ENCODE peak calls at places on chromosome 17, in ten cellular contexts. H is mesendoderm, D is A673, U is K562, X is transverse colon, T is mammary epithelial cell, Y is PC-3, V is adrenal gland, K is lung, M is body of pancreas. P is an unnamed sample.

GRCh38 chr17:12985431-12986285 is 32.2 kb downstream of the ELAC2 start:
- DNase-seq in M (no peak), U (no peak), T (no peak), V (no peak), X (no peak), H (no peak), D (peak; percentile 10), K (no peak), Y (no peak), P (peak; percentile 14)

GRCh38 chr17:56808503-56808902 is 25.2 kb downstream of the C17orf67 start:
- DNase-seq in M (no peak), V (no peak), K (no peak), H (no peak), Y (no peak), X (no peak), U (no peak), D (no peak), T (peak; percentile 92), P (no peak)

GRCh38 chr17:43524945-43525575 is 21.1 kb downstream of the ETV4 start:
- DNase-seq in Y (no peak), M (no peak), X (no peak), H (no peak), D (no peak), U (no peak), V (no peak), T (no peak), K (no peak), P (no peak)

GRCh38 chr17:39231587-39232551 is 6.1 kb upstream of the STAC2 start:
- DNase-seq in U (peak; percentile 81), M (peak; percentile 56), K (no peak), V (peak; percentile 53), T (no peak), Y (peak; percentile 15), H (peak; percentile 70), X (peak; percentile 50), D (peak; percentile 81), P (peak; percentile 62)

GRCh38 chr17:51353296-51353695 is 93.0 kb downstream of the UTP18 start:
- DNase-seq in V (no peak), D (no peak), K (no peak), T (peak; percentile 44), M (no peak), U (no peak), X (no peak), H (no peak), Y (no peak), P (no peak)

GRCh38 chr17:50712641-50713296 is 5.1 kb upstream of the ANKRD40 start:
- DNase-seq in V (no peak), K (no peak), U (no peak), Y (no peak), T (no peak), X (no peak), H (no peak), M (no peak), D (no peak), P (no peak)

GRCh38 chr17:74201250-74201649 is 2.2 kb upstream of the RPL38 start:
- DNase-seq in K (no peak), U (no peak), H (no peak), T (peak; percentile 34), M (peak; percentile 52), X (peak; percentile 62), V (peak; percentile 55), Y (peak; percentile 53), D (peak; percentile 79), P (no peak)

GRCh38 chr17:59149841-59150511 is 5.0 kb downstream of the SKA2 start:
- DNase-seq in K (no peak), Y (peak; percentile 48), U (no peak), M (no peak), X (no peak), D (no peak), H (no peak), V (no peak), T (peak; percentile 61), P (no peak)

DNA sequence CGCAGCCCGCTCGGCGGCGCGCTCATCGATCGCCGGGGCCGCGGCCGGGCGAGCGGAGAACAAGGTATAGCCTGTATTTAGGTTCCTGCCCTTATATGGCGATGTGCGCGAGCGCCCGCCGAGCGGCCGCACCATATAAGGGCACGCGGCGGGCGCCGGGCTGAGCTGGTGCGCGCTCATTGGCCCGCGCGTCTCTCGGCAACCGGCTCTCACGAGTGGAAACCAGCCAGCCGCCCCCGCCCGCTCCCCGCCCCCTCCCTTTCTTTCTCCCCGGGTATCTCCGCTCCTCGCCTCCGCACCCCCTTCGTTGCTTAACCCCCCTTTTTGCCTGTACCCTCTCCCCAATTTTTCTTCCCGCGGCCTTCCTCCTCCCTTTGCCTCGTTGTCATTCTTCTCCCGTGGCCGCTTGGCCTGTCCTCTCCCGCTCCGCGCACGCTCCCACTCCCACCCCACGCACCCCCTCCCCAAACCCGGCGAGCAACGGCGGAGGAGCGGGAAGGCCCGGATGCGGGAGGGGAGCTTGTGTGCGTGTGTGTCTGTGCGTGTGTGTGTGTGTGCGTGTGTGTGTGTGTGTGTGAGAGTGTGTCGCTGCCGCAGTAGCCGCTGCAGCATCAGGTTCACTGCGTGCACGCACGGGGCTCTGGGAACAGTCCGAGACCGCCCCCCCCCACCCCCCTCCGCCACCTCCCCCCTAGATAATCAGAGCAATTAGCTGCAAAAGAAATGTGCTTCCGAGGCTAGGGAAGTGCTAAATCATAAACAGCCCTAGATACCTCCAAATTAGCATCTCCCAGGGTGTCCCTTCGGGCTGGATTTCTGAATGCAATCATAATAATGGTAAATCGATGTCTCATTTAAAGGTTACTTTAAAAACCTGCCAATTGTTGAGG is 13.5 kb upstream of the CBX8 start:
- DNase-seq in Y (peak; percentile 93), V (peak; percentile 72), X (peak; percentile 85), K (no peak), M (peak; percentile 84), D (peak; percentile 95), U (peak; percentile 90), H (peak; percentile 88), T (peak; percentile 80), P (peak; percentile 85)
- H3K27me3 ChIP-seq in Y (peaks cover 62% of the 10 kb centered on the region), V (peaks cover 84% of the 10 kb centered on the region), X (peaks cover 99% of the 10 kb centered on the region), K (peaks cover 16% of the 10 kb centered on the region), M (peaks cover 3% of the 10 kb centered on the region), D (no peaks in the 10 kb centered on the region), U (no peaks in the 10 kb centered on the region), H (peaks cover 80% of the 10 kb centered on the region), T (peaks cover 25% of the 10 kb centered on the region), P (peaks cover 82% of the 10 kb centered on the region)

GRCh38 chr17:79606487-79606886 is 4.4 kb downstream of the RBFOX3 start:
- DNase-seq in D (no peak), K (no peak), V (no peak), T (no peak), H (no peak), M (no peak), X (no peak), U (no peak), Y (no peak), P (no peak)

GRCh38 chr17:79601604-79602420 is 9.0 kb downstream of the RBFOX3 start:
- DNase-seq in K (no peak), V (no peak), U (no peak), D (no peak), Y (no peak), H (no peak), M (no peak), T (no peak), X (no peak), P (no peak)

GRCh38 chr17:79602621-79603020 is 8.2 kb downstream of the RBFOX3 start:
- DNase-seq in X (no peak), U (no peak), Y (no peak), M (no peak), D (no peak), H (no peak), K (no peak), T (no peak), V (no peak), P (no peak)

GRCh38 chr17:79600613-79601221 is 10.1 kb downstream of the RBFOX3 start:
- DNase-seq in T (no peak), U (no peak), H (no peak), X (no peak), Y (no peak), K (no peak), V (no peak), D (no peak), M (no peak), P (no peak)

DNA sequence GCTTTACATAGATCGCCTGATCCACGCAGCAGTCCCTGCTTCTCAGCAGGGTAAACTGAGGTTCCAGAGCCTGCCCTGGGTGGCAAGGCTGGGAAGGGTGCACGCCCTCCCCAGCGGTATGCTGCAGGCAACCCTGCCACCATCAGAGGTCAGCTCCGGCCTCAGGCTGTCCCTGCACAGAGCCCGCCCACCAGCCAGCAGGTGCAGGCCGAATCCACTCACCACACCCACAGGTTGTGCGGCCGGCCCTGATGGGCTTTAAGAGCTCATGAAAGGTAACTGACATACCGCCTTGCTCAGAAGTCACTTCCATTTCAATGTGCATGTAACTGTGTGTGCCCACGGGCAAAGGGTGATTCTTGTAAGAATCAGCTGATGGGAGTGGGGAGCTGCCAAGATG is 7.1 kb downstream of the RBFOX3 start:
- DNase-seq in M (no peak), V (no peak), K (no peak), Y (no peak), X (no peak), T (no peak), D (no peak), H (no peak), U (no peak), P (no peak)
- H3K27me3 ChIP-seq in M (no peaks in the 10 kb centered on the region), V (peaks cover 48% of the 10 kb centered on the region), K (peaks cover 12% of the 10 kb centered on the region), Y (peaks cover 98% of the 10 kb centered on the region), X (peaks cover 64% of the 10 kb centered on the region), T (peaks cover 9% of the 10 kb centered on the region), D (peaks cover 100% of the 10 kb centered on the region), H (peaks cover 6% of the 10 kb centered on the region), U (peaks cover 88% of the 10 kb centered on the region), P (peaks cover 96% of the 10 kb centered on the region)

GRCh38 chr17:20063665-20064648 is 54.8 kb downstream of the SPECC1 start:
- DNase-seq in D (peak; percentile 73), V (peak; percentile 56), H (no peak), K (peak; percentile 74), X (peak; percentile 54), U (no peak), M (peak; percentile 55), T (peak; percentile 90), Y (peak; percentile 96), P (peak; percentile 95)

DNA sequence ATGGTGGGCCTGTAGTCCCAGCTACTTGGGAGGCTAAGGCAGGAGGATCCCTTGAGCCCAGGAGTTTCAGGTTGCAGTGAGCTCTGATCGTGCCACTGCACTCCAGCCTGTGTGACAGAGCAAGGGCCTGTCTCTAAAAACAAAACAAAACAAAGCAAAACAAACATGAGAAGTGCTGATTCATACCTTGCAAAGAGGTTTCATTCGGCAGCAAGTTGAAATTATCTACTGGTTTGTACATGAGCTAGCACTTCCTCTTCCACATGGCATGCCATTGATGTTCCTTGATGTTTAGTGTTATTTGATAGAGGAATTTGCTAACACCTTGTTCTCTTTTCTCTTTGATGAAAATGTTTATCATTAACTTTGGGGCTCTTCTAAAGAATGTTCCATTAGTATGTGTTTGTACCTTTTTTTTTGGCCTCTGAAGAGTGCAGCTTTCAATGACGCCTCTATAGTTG is 50.6 kb downstream of the SPECC1 start:
- DNase-seq in V (no peak), X (no peak), K (no peak), Y (peak; percentile 88), T (peak; percentile 48), H (no peak), M (no peak), D (no peak), U (no peak), P (peak; percentile 11)
- H3K27me3 ChIP-seq in V (no peaks in the 10 kb centered on the region), X (no peaks in the 10 kb centered on the region), K (no peaks in the 10 kb centered on the region), Y (no peaks in the 10 kb centered on the region), T (no peaks in the 10 kb centered on the region), H (no peaks in the 10 kb centered on the region), M (no peaks in the 10 kb centered on the region), D (no peaks in the 10 kb centered on the region), U (no peaks in the 10 kb centered on the region), P (no peaks in the 10 kb centered on the region)

DNA sequence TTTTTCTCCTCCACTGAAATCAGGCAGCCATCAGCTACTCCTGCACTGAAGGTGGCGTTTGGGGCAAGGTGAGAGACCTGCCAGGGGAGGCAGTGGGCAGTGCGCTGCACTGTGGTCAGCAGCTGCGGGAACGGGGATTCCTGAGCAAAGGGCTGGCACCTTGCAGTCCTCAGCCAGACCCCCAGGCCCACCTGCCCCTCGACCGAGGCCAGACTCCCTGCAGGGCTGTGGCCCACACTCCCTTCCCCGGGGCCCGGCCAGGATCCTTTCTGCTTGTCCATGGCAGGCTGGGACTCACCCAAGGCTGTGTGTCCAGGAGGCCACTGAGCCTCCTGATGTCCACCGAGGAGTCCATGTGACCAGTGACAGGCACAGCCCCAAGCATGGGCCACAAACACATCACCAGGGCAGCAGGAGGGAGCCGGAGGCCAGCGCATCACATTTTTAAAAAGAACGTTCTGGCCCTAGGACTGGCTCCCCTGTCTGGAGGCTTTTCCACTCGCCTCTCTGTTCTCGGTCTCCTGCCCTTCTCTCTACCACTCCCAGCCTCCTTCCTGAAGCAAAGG is 28.5 kb upstream of the TNRC6C start:
- DNase-seq in H (no peak), X (no peak), T (no peak), D (no peak), M (no peak), Y (no peak), U (no peak), V (no peak), K (no peak), P (no peak)
- H3K27me3 ChIP-seq in H (no peaks in the 10 kb centered on the region), X (peaks cover 9% of the 10 kb centered on the region), T (peaks cover 7% of the 10 kb centered on the region), D (no peaks in the 10 kb centered on the region), M (no peaks in the 10 kb centered on the region), Y (peaks cover 81% of the 10 kb centered on the region), U (peaks cover 72% of the 10 kb centered on the region), V (peaks cover 16% of the 10 kb centered on the region), K (no peaks in the 10 kb centered on the region), P (no peaks in the 10 kb centered on the region)